ENCODE peak calls at places on chromosomes 13 and 19, in five cellular contexts. C, A, Q, V and F are unnamed samples.

GRCh38 chr19:10820173-10820572 is 15.8 kb downstream of the TMED1 start:
- DNase-seq in C (no peak), A (no peak), Q (no peak), V (no peak), F (no peak)

GRCh38 chr19:10431943-10432735 is 11.8 kb downstream of the PDE4A start:
- DNase-seq in C (no peak), A (no peak), Q (no peak), V (no peak), F (no peak)

GRCh38 chr19:35044317-35045117 is 3.0 kb downstream of the HPN start:
- DNase-seq in C (peak; percentile 21), A (peak; percentile 83), Q (peak; percentile 81), V (no peak), F (no peak)

GRCh38 chr19:17505218-17505617 is 6.2 kb upstream of the PGLS start:
- DNase-seq in C (no peak), A (no peak), Q (no peak), V (no peak), F (no peak)

GRCh38 chr13:39415003-39415402 is 188.0 kb downstream of the LHFPL6 start:
- DNase-seq in C (no peak), A (no peak), Q (peak; percentile 63), V (no peak), F (no peak)

GRCh38 chr19:2462635-2463421 is 6.1 kb upstream of the LMNB2 start:
- DNase-seq in C (no peak), A (peak; percentile 88), Q (peak; percentile 86), V (peak; percentile 88), F (peak; percentile 94)

GRCh38 chr13:95920485-95920884 is 132.7 kb downstream of the UGGT2 start:
- DNase-seq in C (no peak), A (no peak), Q (no peak), V (no peak), F (no peak)

GRCh38 chr13:24741016-24741662 is 22.8 kb upstream of the RNF17 start:
- DNase-seq in C (no peak), A (no peak), Q (no peak), V (no peak), F (no peak)

GRCh38 chr13:39910041-39910440 is 254.6 kb downstream of the COG6 start:
- DNase-seq in C (no peak), A (no peak), Q (no peak), V (no peak), F (no peak)

GRCh38 chr19:13850910-13851753 is 25.8 kb upstream of the NANOS3 start:
- DNase-seq in C (no peak), A (peak; percentile 66), Q (peak; percentile 95), V (peak; percentile 96), F (peak; percentile 97)

GRCh38 chr13:33277351-33277750 is 8.2 kb downstream of the STARD13 start:
- DNase-seq in C (no peak), A (no peak), Q (no peak), V (no peak), F (no peak)

GRCh38 chr19:2035590-2035991 is 15.5 kb downstream of the MKNK2 start:
- DNase-seq in C (no peak), A (no peak), Q (no peak), V (no peak), F (no peak)

GRCh38 chr13:73000027-73000674 is 58.7 kb upstream of the KLF5 start:
- DNase-seq in C (peak; percentile 67), A (no peak), Q (no peak), V (no peak), F (no peak)

GRCh38 chr13:48575014-48575413 is 42.1 kb upstream of the RCBTB2 start:
- DNase-seq in C (no peak), A (no peak), Q (no peak), V (no peak), F (peak; percentile 60)

GRCh38 chr13:27772651-27773425 is 19.4 kb upstream of the GSX1 start:
- DNase-seq in C (no peak), A (no peak), Q (no peak), V (no peak), F (no peak)